ENCODE peak calls at places on chromosomes 4 and X, in five cellular contexts. X is endothelial cell of umbilical vein, H is uterus, Z is Peyer's patch, L is NB4. V is an unnamed sample.

GRCh38 chr4:186676531-186677158 is 47.0 kb downstream of the FAT1 start:
- DNase-seq in X (no peak), H (no peak), Z (no peak), L (no peak), V (no peak)

GRCh38 chrX:12526296-12526695 is 264.9 kb upstream of the PRPS2 start:
- DNase-seq in X (no peak), Z (no peak), L (no peak), H (no peak), V (no peak)

GRCh38 chr4:14897217-14897616 is 105.1 kb upstream of the CPEB2 start:
- DNase-seq in L (no peak), X (no peak), H (no peak), Z (no peak), V (no peak)

GRCh38 chr4:183399616-183400015 is 44.8 kb upstream of the CDKN2AIP start:
- DNase-seq in Z (no peak), L (peak), X (no peak), H (no peak), V (no peak)

GRCh38 chr4:89482248-89482647 is 174.6 kb upstream of the GPRIN3 start:
- DNase-seq in Z (no peak), L (peak), X (peak), H (no peak), V (peak)

GRCh38 chr4:113446019-113446418 is 315.5 kb downstream of the CAMK2D start:
- DNase-seq in Z (no peak), L (no peak), X (peak), H (no peak), V (no peak)

GRCh38 chrX:143663755-143664154 is 27.9 kb upstream of the SLITRK4 start:
- DNase-seq in X (no peak), Z (no peak), H (no peak), L (no peak), V (no peak)

GRCh38 chrX:129496625-129497024 is 26.7 kb downstream of the SMARCA1 start:
- DNase-seq in Z (no peak), L (no peak), X (no peak), H (no peak), V (no peak)

GRCh38 chrX:21004835-21005234 is 369.4 kb upstream of the CNKSR2 start:
- DNase-seq in X (no peak), H (no peak), L (no peak), Z (no peak), V (no peak)

GRCh38 chr4:78616046-78616498 is 64.5 kb downstream of the ANXA3 start:
- DNase-seq in H (no peak), X (no peak), L (no peak), Z (no peak), V (peak)

GRCh38 chr4:67035986-67036385 is 509.3 kb downstream of the CENPC start:
- DNase-seq in L (no peak), X (no peak), H (no peak), Z (no peak), V (no peak)

GRCh38 chr4:1416948-1417260 is 10.7 kb upstream of the NKX1-1 start:
- DNase-seq in L (no peak), Z (no peak), H (no peak), X (no peak), V (no peak)

GRCh38 chr4:106011387-106011786 is 116.1 kb downstream of the NPNT start:
- DNase-seq in L (no peak), H (no peak), Z (no peak), X (no peak), V (no peak)

GRCh38 chr4:123421227-123421941 is 24.8 kb downstream of the SPRY1 start:
- DNase-seq in L (peak), X (peak), Z (no peak), H (no peak), V (peak)

GRCh38 chrX:41033299-41033698 is 51.9 kb upstream of the USP9X start:
- DNase-seq in X (peak), H (no peak), L (peak), Z (no peak), V (peak)

GRCh38 chr4:186666252-186666651 is 57.4 kb downstream of the FAT1 start:
- DNase-seq in L (no peak), H (no peak), X (no peak), Z (no peak), V (no peak)

GRCh38 chrX:9770319-9770718 is 4.7 kb upstream of the GPR143 start:
- DNase-seq in L (no peak), X (peak), H (no peak), Z (no peak), V (no peak)

GRCh38 chr4:7659429-7660175 is 224.9 kb upstream of the PSAPL1 start:
- DNase-seq in Z (no peak), X (no peak), L (no peak), H (no peak), V (no peak)

GRCh38 chrX:101659601-101660063 is at the start of gene ARMCX2:
- DNase-seq in X (peak), Z (peak), H (peak), L (no peak), V (no peak)
- TF ChIP-seq POLR2A in X (peak), Z (no peak), H (peak), L (no peak), V (no peak)

GRCh38 chrX:100636321-100636991 is at the start of gene TSPAN6:
- DNase-seq in H (peak), X (peak), L (peak), Z (peak), V (peak)
- TF ChIP-seq POLR2A in H (no peak), X (peak), L (no peak), Z (no peak), V (no peak)

GRCh38 chrX:154023276-154024000 is 3.7 kb upstream of the IRAK1 start:
- DNase-seq in X (no peak), Z (no peak), L (no peak), H (no peak), V (no peak)
- TF ChIP-seq POLR2A in X (no peak), Z (no peak), L (no peak), H (no peak), V (no peak)

DNA sequence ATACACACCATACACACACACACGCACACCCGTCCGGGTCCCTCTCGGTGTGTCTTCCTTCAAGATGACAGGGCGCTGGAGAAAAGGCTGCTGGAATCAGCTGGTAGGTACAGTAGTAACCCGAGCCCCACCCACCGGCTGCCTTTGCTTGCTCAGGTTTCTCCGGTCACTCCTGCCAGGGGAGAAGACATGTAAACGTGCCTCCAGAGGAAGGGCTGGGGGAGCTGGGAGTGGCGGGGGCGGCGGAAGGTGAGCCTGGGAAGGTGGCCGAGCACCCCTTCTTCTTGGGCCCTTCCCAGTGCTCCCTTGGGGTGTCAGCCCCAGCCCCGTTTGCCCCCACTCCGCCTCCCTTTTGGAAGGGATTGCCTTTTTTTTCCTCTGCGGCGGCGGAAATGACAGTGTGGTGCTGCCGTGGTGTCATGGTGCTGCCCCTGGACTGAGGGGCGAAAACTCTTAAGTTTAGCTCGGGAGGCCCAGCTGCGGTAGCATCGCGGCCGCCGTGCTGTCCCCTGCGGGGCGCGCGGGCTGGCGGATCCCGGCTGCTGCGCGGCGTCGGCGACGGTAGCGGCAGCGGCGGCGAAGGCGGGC is at the start of gene MID2:
- DNase-seq in L (no peak), X (peak), H (peak), Z (peak), V (peak)
- TF ChIP-seq POLR2A in L (no peak), X (no peak), H (no peak), Z (no peak), V (no peak)

GRCh38 chr4:56048621-56049427 is 100.1 kb downstream of the CEP135 start:
- DNase-seq in L (peak), Z (peak), H (peak), X (peak), V (peak)
- TF ChIP-seq POLR2A in L (no peak), Z (peak), H (no peak), X (no peak), V (peak)

GRCh38 chrX:1384738-1385250 is 7.1 kb downstream of the SLC25A6 start:
- DNase-seq in L (no peak), H (no peak), X (no peak), Z (no peak), V (no peak)
- TF ChIP-seq POLR2A in L (no peak), H (no peak), X (no peak), Z (no peak), V (peak)

GRCh38 chrX:48002929-48003328 is 860 bp downstream of the ZNF182 start:
- DNase-seq in H (no peak), Z (no peak), L (no peak), X (no peak), V (no peak)

GRCh38 chrX:48003367-48003757 is 427 bp downstream of the ZNF182 start:
- DNase-seq in X (no peak), H (no peak), L (peak), Z (no peak), V (no peak)

DNA sequence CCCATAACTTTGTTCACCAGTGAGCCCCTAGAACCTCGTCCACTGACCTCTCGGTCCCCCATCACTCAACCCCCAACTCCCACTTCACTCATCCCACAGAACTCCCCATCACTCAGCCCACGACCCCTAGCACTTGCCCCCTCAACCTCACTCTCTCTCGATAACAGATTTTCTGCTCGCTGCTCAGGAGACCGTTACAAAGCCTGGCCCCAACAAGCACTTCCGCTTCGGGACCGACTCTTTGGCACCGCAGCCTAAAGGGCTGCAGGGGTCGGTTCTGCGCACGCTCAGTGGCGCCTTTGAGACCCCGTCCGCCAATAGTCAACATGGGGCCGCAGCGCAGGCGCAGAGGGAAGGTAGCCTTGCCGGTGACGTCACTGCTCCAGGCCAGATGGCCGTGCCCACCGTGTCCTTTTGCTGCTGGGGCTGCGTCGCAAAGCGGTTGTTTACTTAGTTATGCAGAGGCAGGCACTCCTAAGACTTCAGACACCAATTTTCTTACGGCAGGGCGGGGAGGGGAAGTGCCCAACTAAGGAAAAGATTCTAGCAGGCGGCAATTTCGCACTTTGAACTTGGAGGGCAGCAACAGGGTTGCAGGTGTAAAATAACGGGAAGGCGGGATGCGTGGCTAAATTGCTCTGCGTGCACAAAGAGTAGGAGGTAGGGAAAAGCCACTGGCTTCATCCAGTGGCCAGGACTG is at the start of gene ZNF182:
- DNase-seq in Z (peak), H (peak), L (peak), X (peak), V (peak)
- TF ChIP-seq POLR2A in Z (peak), H (peak), L (peak), X (no peak), V (peak)

DNA sequence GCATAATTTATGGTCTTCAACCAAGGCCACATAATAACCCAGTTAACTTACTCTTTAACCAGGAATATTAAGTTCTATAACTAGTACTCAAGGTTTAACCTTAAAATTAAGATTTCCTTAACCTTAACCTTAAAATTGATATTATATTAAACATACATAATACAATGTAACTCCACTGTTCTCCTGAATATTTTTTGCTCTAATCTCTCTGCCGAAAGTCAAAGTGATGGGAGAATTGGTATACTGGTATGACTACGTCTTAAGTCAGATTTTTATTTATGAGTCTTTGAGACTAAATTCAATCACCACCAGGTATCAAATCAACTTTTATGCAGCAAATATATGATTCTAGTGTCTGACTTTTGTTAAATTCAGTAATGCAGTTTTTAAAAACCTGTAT is 22.8 kb downstream of the EREG start:
- DNase-seq in Z (no peak), X (no peak), L (no peak), H (no peak), V (no peak)
- TF ChIP-seq POLR2A in Z (no peak), X (no peak), L (no peak), H (no peak), V (no peak)

GRCh38 chr4:99563310-99564186 is at the start of gene TRMT10A:
- DNase-seq in H (peak), L (peak), X (peak), Z (peak), V (peak)
- TF ChIP-seq POLR2A in H (peak), L (peak), X (no peak), Z (peak), V (peak)

GRCh38 chrX:63350551-63350950 is 581 bp downstream of the SPIN4 start:
- DNase-seq in L (peak), X (peak), H (peak), Z (peak), V (peak)

GRCh38 chrX:63349307-63349706 is 1.8 kb downstream of the SPIN4 start:
- DNase-seq in Z (no peak), H (no peak), L (peak), X (peak), V (peak)

GRCh38 chrX:63354484-63354883 is 3.4 kb upstream of the SPIN4 start:
- DNase-seq in H (no peak), L (peak), X (no peak), Z (no peak), V (no peak)

DNA sequence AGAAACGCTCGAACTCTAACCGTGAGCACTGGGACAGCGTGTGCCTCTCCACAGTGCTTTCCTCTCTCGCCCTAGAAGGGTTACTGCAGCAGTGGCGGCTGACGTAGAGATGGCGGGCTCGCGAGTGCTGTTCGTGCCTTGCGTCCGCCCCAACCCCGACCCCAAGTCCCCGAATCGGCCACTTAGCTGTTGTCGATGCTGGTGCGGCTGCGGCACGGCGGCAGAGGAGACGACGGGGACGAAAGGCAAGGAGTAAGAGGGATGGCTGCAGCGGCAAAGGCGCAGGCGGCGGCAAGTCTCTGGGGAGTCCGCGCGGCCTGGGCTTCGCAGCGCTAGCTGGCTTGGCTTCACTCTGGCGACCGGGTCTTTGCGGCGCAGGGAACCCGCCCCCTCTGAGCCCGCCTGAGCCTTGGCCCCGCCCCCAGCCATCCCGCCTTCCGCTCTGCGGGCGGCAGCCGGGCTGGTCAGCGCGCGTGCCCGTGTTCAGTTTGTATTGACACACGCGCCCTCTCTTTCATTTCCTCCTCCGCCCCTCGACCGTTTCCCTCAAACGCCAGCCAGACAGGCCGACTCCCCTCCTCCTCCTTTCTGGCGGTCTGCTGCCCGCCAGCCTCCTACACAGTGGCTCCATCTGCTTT is at the start of gene SPIN4:
- DNase-seq in L (peak), Z (peak), H (peak), X (peak), V (peak)
- TF ChIP-seq POLR2A in L (peak), Z (no peak), H (peak), X (peak), V (peak)

V was measured in erythroblast.